ENCODE peak calls at places on chromosome 2, in eight cellular contexts. One of them, this sample, is unnamed.
A peak's percentile ranks its signal among the peaks of the same experiment; 100 is the strongest.

GRCh38 chr2:150508497-150509137 is 21.1 kb upstream of the RND3 start:
- DNase-seq in stimulated activated CD4-positive, alpha-beta T cell treated with anti-CD3 and anti-CD28 coated beads, Interleukin-1b, Interleukin-23, amount 100 ng/mL, for 4 hours: no peak
- DNase-seq in ascending aorta: no peak
- DNase-seq in NCI-H1694 treated with DMSO at 0.1 percent for 48 hours: no peak
- DNase-seq in B cell: no peak
- DNase-seq in left colon: no peak
- DNase-seq in NCI-H526 treated with DMSO at 0.1 percent for 48 hours: no peak
- DNase-seq in H54: no peak
- DNase-seq in this sample: no peak

GRCh38 chr2:112138143-112139032 is at the start of gene FBLN7:
- DNase-seq in stimulated activated CD4-positive, alpha-beta T cell treated with anti-CD3 and anti-CD28 coated beads, Interleukin-1b, Interleukin-23, amount 100 ng/mL, for 4 hours: no peak
- DNase-seq in ascending aorta: no peak
- DNase-seq in NCI-H1694 treated with DMSO at 0.1 percent for 48 hours: no peak
- DNase-seq in B cell: peak; percentile 52
- DNase-seq in left colon: no peak
- DNase-seq in NCI-H526 treated with DMSO at 0.1 percent for 48 hours: no peak
- DNase-seq in H54: no peak
- DNase-seq in this sample: no peak

GRCh38 chr2:39870871-39871270 is 91.8 kb upstream of the THUMPD2 start:
- DNase-seq in stimulated activated CD4-positive, alpha-beta T cell treated with anti-CD3 and anti-CD28 coated beads, Interleukin-1b, Interleukin-23, amount 100 ng/mL, for 4 hours: no peak
- DNase-seq in ascending aorta: no peak
- DNase-seq in NCI-H1694 treated with DMSO at 0.1 percent for 48 hours: no peak
- DNase-seq in B cell: no peak
- DNase-seq in left colon: no peak
- DNase-seq in NCI-H526 treated with DMSO at 0.1 percent for 48 hours: no peak
- DNase-seq in H54: no peak
- DNase-seq in this sample: no peak

GRCh38 chr2:151071382-151071781 is 190.3 kb downstream of the RBM43 start:
- DNase-seq in stimulated activated CD4-positive, alpha-beta T cell treated with anti-CD3 and anti-CD28 coated beads, Interleukin-1b, Interleukin-23, amount 100 ng/mL, for 4 hours: no peak
- DNase-seq in ascending aorta: no peak
- DNase-seq in NCI-H1694 treated with DMSO at 0.1 percent for 48 hours: no peak
- DNase-seq in B cell: no peak
- DNase-seq in left colon: no peak
- DNase-seq in NCI-H526 treated with DMSO at 0.1 percent for 48 hours: no peak
- DNase-seq in H54: no peak
- DNase-seq in this sample: no peak

GRCh38 chr2:98412751-98413445 is 31.8 kb upstream of the INPP4A start:
- DNase-seq in stimulated activated CD4-positive, alpha-beta T cell treated with anti-CD3 and anti-CD28 coated beads, Interleukin-1b, Interleukin-23, amount 100 ng/mL, for 4 hours: peak; percentile 61
- DNase-seq in ascending aorta: no peak
- DNase-seq in NCI-H1694 treated with DMSO at 0.1 percent for 48 hours: peak; percentile 84
- DNase-seq in B cell: peak; percentile 48
- DNase-seq in left colon: no peak
- DNase-seq in NCI-H526 treated with DMSO at 0.1 percent for 48 hours: peak; percentile 17
- DNase-seq in H54: peak; percentile 28
- DNase-seq in this sample: no peak

GRCh38 chr2:215528555-215528954 is 92.7 kb upstream of the FN1 start:
- DNase-seq in stimulated activated CD4-positive, alpha-beta T cell treated with anti-CD3 and anti-CD28 coated beads, Interleukin-1b, Interleukin-23, amount 100 ng/mL, for 4 hours: no peak
- DNase-seq in ascending aorta: no peak
- DNase-seq in NCI-H1694 treated with DMSO at 0.1 percent for 48 hours: no peak
- DNase-seq in B cell: no peak
- DNase-seq in left colon: no peak
- DNase-seq in NCI-H526 treated with DMSO at 0.1 percent for 48 hours: no peak
- DNase-seq in H54: peak; percentile 13
- DNase-seq in this sample: no peak

GRCh38 chr2:237434916-237435315 is 21.0 kb upstream of the COL6A3 start:
- DNase-seq in stimulated activated CD4-positive, alpha-beta T cell treated with anti-CD3 and anti-CD28 coated beads, Interleukin-1b, Interleukin-23, amount 100 ng/mL, for 4 hours: peak; percentile 75
- DNase-seq in ascending aorta: no peak
- DNase-seq in NCI-H1694 treated with DMSO at 0.1 percent for 48 hours: no peak
- DNase-seq in B cell: no peak
- DNase-seq in left colon: no peak
- DNase-seq in NCI-H526 treated with DMSO at 0.1 percent for 48 hours: no peak
- DNase-seq in H54: no peak
- DNase-seq in this sample: no peak

GRCh38 chr2:197296861-197297260 is 13.7 kb downstream of the ANKRD44 start:
- DNase-seq in stimulated activated CD4-positive, alpha-beta T cell treated with anti-CD3 and anti-CD28 coated beads, Interleukin-1b, Interleukin-23, amount 100 ng/mL, for 4 hours: no peak
- DNase-seq in ascending aorta: no peak
- DNase-seq in NCI-H1694 treated with DMSO at 0.1 percent for 48 hours: no peak
- DNase-seq in B cell: no peak
- DNase-seq in left colon: no peak
- DNase-seq in NCI-H526 treated with DMSO at 0.1 percent for 48 hours: no peak
- DNase-seq in H54: no peak
- DNase-seq in this sample: no peak

GRCh38 chr2:111918383-111918806 is 20.0 kb downstream of the MERTK start:
- DNase-seq in stimulated activated CD4-positive, alpha-beta T cell treated with anti-CD3 and anti-CD28 coated beads, Interleukin-1b, Interleukin-23, amount 100 ng/mL, for 4 hours: no peak
- DNase-seq in ascending aorta: no peak
- DNase-seq in NCI-H1694 treated with DMSO at 0.1 percent for 48 hours: no peak
- DNase-seq in B cell: no peak
- DNase-seq in left colon: no peak
- DNase-seq in NCI-H526 treated with DMSO at 0.1 percent for 48 hours: peak; percentile 9
- DNase-seq in H54: no peak
- DNase-seq in this sample: no peak

GRCh38 chr2:219010873-219011272 is 17.7 kb upstream of the CRYBA2 start:
- DNase-seq in stimulated activated CD4-positive, alpha-beta T cell treated with anti-CD3 and anti-CD28 coated beads, Interleukin-1b, Interleukin-23, amount 100 ng/mL, for 4 hours: no peak
- DNase-seq in ascending aorta: no peak
- DNase-seq in NCI-H1694 treated with DMSO at 0.1 percent for 48 hours: no peak
- DNase-seq in B cell: no peak
- DNase-seq in left colon: no peak
- DNase-seq in NCI-H526 treated with DMSO at 0.1 percent for 48 hours: no peak
- DNase-seq in H54: no peak
- DNase-seq in this sample: no peak

GRCh38 chr2:189179607-189179979 is at the start of gene COL5A2:
- DNase-seq in stimulated activated CD4-positive, alpha-beta T cell treated with anti-CD3 and anti-CD28 coated beads, Interleukin-1b, Interleukin-23, amount 100 ng/mL, for 4 hours: no peak
- DNase-seq in ascending aorta: no peak
- DNase-seq in NCI-H1694 treated with DMSO at 0.1 percent for 48 hours: no peak
- DNase-seq in B cell: no peak
- DNase-seq in left colon: peak; percentile 36
- DNase-seq in NCI-H526 treated with DMSO at 0.1 percent for 48 hours: no peak
- DNase-seq in H54: no peak
- DNase-seq in this sample: no peak

GRCh38 chr2:150228936-150229335 is 258.5 kb downstream of the RND3 start:
- DNase-seq in stimulated activated CD4-positive, alpha-beta T cell treated with anti-CD3 and anti-CD28 coated beads, Interleukin-1b, Interleukin-23, amount 100 ng/mL, for 4 hours: no peak
- DNase-seq in ascending aorta: no peak
- DNase-seq in NCI-H1694 treated with DMSO at 0.1 percent for 48 hours: no peak
- DNase-seq in B cell: no peak
- DNase-seq in left colon: no peak
- DNase-seq in NCI-H526 treated with DMSO at 0.1 percent for 48 hours: no peak
- DNase-seq in H54: no peak
- DNase-seq in this sample: no peak

GRCh38 chr2:177106212-177106611 is 106.4 kb upstream of the HNRNPA3 start:
- DNase-seq in stimulated activated CD4-positive, alpha-beta T cell treated with anti-CD3 and anti-CD28 coated beads, Interleukin-1b, Interleukin-23, amount 100 ng/mL, for 4 hours: no peak
- DNase-seq in ascending aorta: no peak
- DNase-seq in NCI-H1694 treated with DMSO at 0.1 percent for 48 hours: no peak
- DNase-seq in B cell: no peak
- DNase-seq in left colon: no peak
- DNase-seq in NCI-H526 treated with DMSO at 0.1 percent for 48 hours: no peak
- DNase-seq in H54: no peak
- DNase-seq in this sample: no peak

GRCh38 chr2:149129433-149129832 is 90.9 kb downstream of the LYPD6B start:
- DNase-seq in stimulated activated CD4-positive, alpha-beta T cell treated with anti-CD3 and anti-CD28 coated beads, Interleukin-1b, Interleukin-23, amount 100 ng/mL, for 4 hours: no peak
- DNase-seq in ascending aorta: no peak
- DNase-seq in NCI-H1694 treated with DMSO at 0.1 percent for 48 hours: no peak
- DNase-seq in B cell: no peak
- DNase-seq in left colon: no peak
- DNase-seq in NCI-H526 treated with DMSO at 0.1 percent for 48 hours: no peak
- DNase-seq in H54: no peak
- DNase-seq in this sample: no peak

GRCh38 chr2:135132314-135132713 is 80.2 kb downstream of the RAB3GAP1 start:
- DNase-seq in stimulated activated CD4-positive, alpha-beta T cell treated with anti-CD3 and anti-CD28 coated beads, Interleukin-1b, Interleukin-23, amount 100 ng/mL, for 4 hours: no peak
- DNase-seq in ascending aorta: no peak
- DNase-seq in NCI-H1694 treated with DMSO at 0.1 percent for 48 hours: no peak
- DNase-seq in B cell: no peak
- DNase-seq in left colon: no peak
- DNase-seq in NCI-H526 treated with DMSO at 0.1 percent for 48 hours: no peak
- DNase-seq in H54: no peak
- DNase-seq in this sample: no peak

GRCh38 chr2:183037660-183038340 is 457 bp downstream of the NCKAP1 start:
- DNase-seq in stimulated activated CD4-positive, alpha-beta T cell treated with anti-CD3 and anti-CD28 coated beads, Interleukin-1b, Interleukin-23, amount 100 ng/mL, for 4 hours: peak; percentile 23
- DNase-seq in ascending aorta: no peak
- DNase-seq in NCI-H1694 treated with DMSO at 0.1 percent for 48 hours: peak; percentile 63
- DNase-seq in B cell: peak; percentile 59
- DNase-seq in left colon: peak; percentile 38
- DNase-seq in NCI-H526 treated with DMSO at 0.1 percent for 48 hours: no peak
- DNase-seq in H54: peak; percentile 33
- DNase-seq in this sample: peak; percentile 37

GRCh38 chr2:10814571-10815331 is 2.2 kb upstream of the PDIA6 start:
- DNase-seq in stimulated activated CD4-positive, alpha-beta T cell treated with anti-CD3 and anti-CD28 coated beads, Interleukin-1b, Interleukin-23, amount 100 ng/mL, for 4 hours: no peak
- DNase-seq in ascending aorta: no peak
- DNase-seq in NCI-H1694 treated with DMSO at 0.1 percent for 48 hours: no peak
- DNase-seq in B cell: no peak
- DNase-seq in left colon: no peak
- DNase-seq in NCI-H526 treated with DMSO at 0.1 percent for 48 hours: no peak
- DNase-seq in H54: no peak
- DNase-seq in this sample: no peak

GRCh38 chr2:11647834-11648600 is 22.0 kb downstream of the NTSR2 start:
- DNase-seq in stimulated activated CD4-positive, alpha-beta T cell treated with anti-CD3 and anti-CD28 coated beads, Interleukin-1b, Interleukin-23, amount 100 ng/mL, for 4 hours: no peak
- DNase-seq in ascending aorta: no peak
- DNase-seq in NCI-H1694 treated with DMSO at 0.1 percent for 48 hours: no peak
- DNase-seq in B cell: no peak
- DNase-seq in left colon: no peak
- DNase-seq in NCI-H526 treated with DMSO at 0.1 percent for 48 hours: no peak
- DNase-seq in H54: no peak
- DNase-seq in this sample: no peak

GRCh38 chr2:48444404-48444803 is 85.5 kb upstream of the STON1 start:
- DNase-seq in stimulated activated CD4-positive, alpha-beta T cell treated with anti-CD3 and anti-CD28 coated beads, Interleukin-1b, Interleukin-23, amount 100 ng/mL, for 4 hours: no peak
- DNase-seq in ascending aorta: no peak
- DNase-seq in NCI-H1694 treated with DMSO at 0.1 percent for 48 hours: no peak
- DNase-seq in B cell: no peak
- DNase-seq in left colon: no peak
- DNase-seq in NCI-H526 treated with DMSO at 0.1 percent for 48 hours: no peak
- DNase-seq in H54: no peak
- DNase-seq in this sample: no peak

GRCh38 chr2:41710944-41711343 is 336.9 kb upstream of the PKDCC start:
- DNase-seq in stimulated activated CD4-positive, alpha-beta T cell treated with anti-CD3 and anti-CD28 coated beads, Interleukin-1b, Interleukin-23, amount 100 ng/mL, for 4 hours: no peak
- DNase-seq in ascending aorta: no peak
- DNase-seq in NCI-H1694 treated with DMSO at 0.1 percent for 48 hours: no peak
- DNase-seq in B cell: no peak
- DNase-seq in left colon: no peak
- DNase-seq in NCI-H526 treated with DMSO at 0.1 percent for 48 hours: no peak
- DNase-seq in H54: no peak
- DNase-seq in this sample: no peak

GRCh38 chr2:233764761-233765160 is 4.7 kb downstream of the UGT1A1 start:
- DNase-seq in stimulated activated CD4-positive, alpha-beta T cell treated with anti-CD3 and anti-CD28 coated beads, Interleukin-1b, Interleukin-23, amount 100 ng/mL, for 4 hours: no peak
- DNase-seq in ascending aorta: no peak
- DNase-seq in NCI-H1694 treated with DMSO at 0.1 percent for 48 hours: no peak
- DNase-seq in B cell: no peak
- DNase-seq in left colon: no peak
- DNase-seq in NCI-H526 treated with DMSO at 0.1 percent for 48 hours: no peak
- DNase-seq in H54: no peak
- DNase-seq in this sample: no peak

GRCh38 chr2:7721413-7721995 is 804.3 kb downstream of the RNF144A start:
- DNase-seq in stimulated activated CD4-positive, alpha-beta T cell treated with anti-CD3 and anti-CD28 coated beads, Interleukin-1b, Interleukin-23, amount 100 ng/mL, for 4 hours: no peak
- DNase-seq in ascending aorta: no peak
- DNase-seq in NCI-H1694 treated with DMSO at 0.1 percent for 48 hours: no peak
- DNase-seq in B cell: no peak
- DNase-seq in left colon: no peak
- DNase-seq in NCI-H526 treated with DMSO at 0.1 percent for 48 hours: no peak
- DNase-seq in H54: no peak
- DNase-seq in this sample: no peak

GRCh38 chr2:26059542-26059941 is 25.7 kb downstream of the RAB10 start:
- DNase-seq in stimulated activated CD4-positive, alpha-beta T cell treated with anti-CD3 and anti-CD28 coated beads, Interleukin-1b, Interleukin-23, amount 100 ng/mL, for 4 hours: no peak
- DNase-seq in ascending aorta: no peak
- DNase-seq in NCI-H1694 treated with DMSO at 0.1 percent for 48 hours: no peak
- DNase-seq in B cell: no peak
- DNase-seq in left colon: no peak
- DNase-seq in NCI-H526 treated with DMSO at 0.1 percent for 48 hours: no peak
- DNase-seq in H54: no peak
- DNase-seq in this sample: no peak

GRCh38 chr2:102872388-102872787 is 110.6 kb downstream of the TMEM182 start:
- DNase-seq in stimulated activated CD4-positive, alpha-beta T cell treated with anti-CD3 and anti-CD28 coated beads, Interleukin-1b, Interleukin-23, amount 100 ng/mL, for 4 hours: no peak
- DNase-seq in ascending aorta: no peak
- DNase-seq in NCI-H1694 treated with DMSO at 0.1 percent for 48 hours: peak; percentile 9
- DNase-seq in B cell: no peak
- DNase-seq in left colon: no peak
- DNase-seq in NCI-H526 treated with DMSO at 0.1 percent for 48 hours: no peak
- DNase-seq in H54: no peak
- DNase-seq in this sample: no peak

GRCh38 chr2:65040414-65041261 is 15.6 kb upstream of the CEP68 start:
- DNase-seq in stimulated activated CD4-positive, alpha-beta T cell treated with anti-CD3 and anti-CD28 coated beads, Interleukin-1b, Interleukin-23, amount 100 ng/mL, for 4 hours: peak; percentile 67
- DNase-seq in ascending aorta: peak; percentile 56
- DNase-seq in NCI-H1694 treated with DMSO at 0.1 percent for 48 hours: peak; percentile 77
- DNase-seq in B cell: peak; percentile 69
- DNase-seq in left colon: peak; percentile 82
- DNase-seq in NCI-H526 treated with DMSO at 0.1 percent for 48 hours: peak; percentile 71
- DNase-seq in H54: peak; percentile 80
- DNase-seq in this sample: peak; percentile 89

GRCh38 chr2:121746071-121746578 is 9.3 kb upstream of the TSN start:
- DNase-seq in stimulated activated CD4-positive, alpha-beta T cell treated with anti-CD3 and anti-CD28 coated beads, Interleukin-1b, Interleukin-23, amount 100 ng/mL, for 4 hours: no peak
- DNase-seq in ascending aorta: no peak
- DNase-seq in NCI-H1694 treated with DMSO at 0.1 percent for 48 hours: no peak
- DNase-seq in B cell: no peak
- DNase-seq in left colon: no peak
- DNase-seq in NCI-H526 treated with DMSO at 0.1 percent for 48 hours: no peak
- DNase-seq in H54: no peak
- DNase-seq in this sample: no peak

GRCh38 chr2:33158482-33159003 is 211.8 kb downstream of the LTBP1 start:
- DNase-seq in stimulated activated CD4-positive, alpha-beta T cell treated with anti-CD3 and anti-CD28 coated beads, Interleukin-1b, Interleukin-23, amount 100 ng/mL, for 4 hours: no peak
- DNase-seq in ascending aorta: no peak
- DNase-seq in NCI-H1694 treated with DMSO at 0.1 percent for 48 hours: no peak
- DNase-seq in B cell: no peak
- DNase-seq in left colon: no peak
- DNase-seq in NCI-H526 treated with DMSO at 0.1 percent for 48 hours: no peak
- DNase-seq in H54: peak; percentile 34
- DNase-seq in this sample: no peak

GRCh38 chr2:46979611-46980010 is 64.0 kb upstream of the MCFD2 start:
- DNase-seq in stimulated activated CD4-positive, alpha-beta T cell treated with anti-CD3 and anti-CD28 coated beads, Interleukin-1b, Interleukin-23, amount 100 ng/mL, for 4 hours: no peak
- DNase-seq in ascending aorta: no peak
- DNase-seq in NCI-H1694 treated with DMSO at 0.1 percent for 48 hours: no peak
- DNase-seq in B cell: peak; percentile 68
- DNase-seq in left colon: no peak
- DNase-seq in NCI-H526 treated with DMSO at 0.1 percent for 48 hours: no peak
- DNase-seq in H54: no peak
- DNase-seq in this sample: no peak

GRCh38 chr2:14220101-14220500 is 412.4 kb upstream of the LRATD1 start:
- DNase-seq in stimulated activated CD4-positive, alpha-beta T cell treated with anti-CD3 and anti-CD28 coated beads, Interleukin-1b, Interleukin-23, amount 100 ng/mL, for 4 hours: no peak
- DNase-seq in ascending aorta: no peak
- DNase-seq in NCI-H1694 treated with DMSO at 0.1 percent for 48 hours: no peak
- DNase-seq in B cell: no peak
- DNase-seq in left colon: no peak
- DNase-seq in NCI-H526 treated with DMSO at 0.1 percent for 48 hours: no peak
- DNase-seq in H54: no peak
- DNase-seq in this sample: no peak

GRCh38 chr2:8984152-8984551 is 19.3 kb downstream of the MBOAT2 start:
- DNase-seq in stimulated activated CD4-positive, alpha-beta T cell treated with anti-CD3 and anti-CD28 coated beads, Interleukin-1b, Interleukin-23, amount 100 ng/mL, for 4 hours: no peak
- DNase-seq in ascending aorta: no peak
- DNase-seq in NCI-H1694 treated with DMSO at 0.1 percent for 48 hours: no peak
- DNase-seq in B cell: no peak
- DNase-seq in left colon: no peak
- DNase-seq in NCI-H526 treated with DMSO at 0.1 percent for 48 hours: no peak
- DNase-seq in H54: no peak
- DNase-seq in this sample: no peak

This sample was measured in prostate gland.